ENCODE peak calls at places on chromosome 11, in nine cellular contexts. F is left ventricle myocardium inferior, Y is brain microvascular endothelial cell, S is H1, D is endothelial cell of umbilical vein, Z is ovary, J is lung, N is ascending aorta, V is transverse colon. H is an unnamed sample.
A peak's percentile ranks its signal among the peaks of the same experiment; 100 is the strongest.

GRCh38 chr11:9459573-9460321 is 1.1 kb upstream of the ZNF143 start:
- DNase-seq in F (no peak), Y (peak; percentile 52), S (no peak), D (peak; percentile 70), Z (peak; percentile 43), J (no peak), N (no peak), V (peak; percentile 27), H (no peak)

GRCh38 chr11:45988922-45989321 is 66.5 kb downstream of the LARGE2 start:
- DNase-seq in F (no peak), Y (no peak), S (no peak), D (no peak), Z (no peak), J (no peak), N (no peak), V (no peak), H (no peak)

GRCh38 chr11:80320226-80320625 is 879.4 kb upstream of the TENM4 start:
- DNase-seq in F (no peak), Y (no peak), S (no peak), D (no peak), Z (no peak), J (no peak), N (no peak), V (no peak), H (no peak)

GRCh38 chr11:118939412-118939915 is 13.7 kb upstream of the BCL9L start:
- DNase-seq in F (no peak), Y (no peak), S (no peak), D (no peak), Z (no peak), J (no peak), N (no peak), V (no peak), H (no peak)

GRCh38 chr11:128603003-128603715 is 15.8 kb upstream of the ETS1 start:
- DNase-seq in F (no peak), Y (no peak), S (no peak), D (no peak), Z (no peak), J (no peak), N (no peak), V (no peak), H (no peak)

GRCh38 chr11:69089258-69089657 is 40.5 kb downstream of the TPCN2 start:
- DNase-seq in F (peak; percentile 73), Y (peak; percentile 75), S (no peak), D (peak; percentile 17), Z (no peak), J (no peak), N (no peak), V (no peak), H (no peak)

GRCh38 chr11:131311746-131312145 is 58.7 kb upstream of the NTM start:
- DNase-seq in F (no peak), Y (no peak), S (no peak), D (no peak), Z (no peak), J (no peak), N (no peak), V (no peak), H (no peak)

GRCh38 chr11:20501971-20502370 is 97.4 kb upstream of the SLC6A5 start:
- DNase-seq in F (no peak), Y (no peak), S (no peak), D (peak; percentile 29), Z (no peak), J (no peak), N (no peak), V (no peak), H (no peak)

GRCh38 chr11:60130496-60130895 is 42.0 kb downstream of the MS4A2 start:
- DNase-seq in F (no peak), Y (peak; percentile 31), S (peak; percentile 15), D (peak; percentile 86), Z (no peak), J (no peak), N (no peak), V (peak; percentile 38), H (no peak)
- TF ChIP-seq CTCF in F (peak; percentile 59), Y (peak; percentile 48), S (peak; percentile 81), D (peak; percentile 44), Z (no peak), J (no peak), N (no peak), V (peak; percentile 45), H (no peak)

GRCh38 chr11:10597877-10598341 is 29.4 kb upstream of the LYVE1 start:
- DNase-seq in F (no peak), Y (no peak), S (no peak), D (no peak), Z (no peak), J (no peak), N (no peak), V (no peak), H (no peak)
- H3K27ac ChIP-seq in F (peak overlapping the region; percentile 14), Y (no peak overlapping the region), S (no peak overlapping the region), D (no peak overlapping the region), Z (no peak overlapping the region), J (no peak overlapping the region), N (peak overlapping the region; percentile 81), V (peak overlapping the region; percentile 78), H (peak overlapping the region; percentile 85)

DNA sequence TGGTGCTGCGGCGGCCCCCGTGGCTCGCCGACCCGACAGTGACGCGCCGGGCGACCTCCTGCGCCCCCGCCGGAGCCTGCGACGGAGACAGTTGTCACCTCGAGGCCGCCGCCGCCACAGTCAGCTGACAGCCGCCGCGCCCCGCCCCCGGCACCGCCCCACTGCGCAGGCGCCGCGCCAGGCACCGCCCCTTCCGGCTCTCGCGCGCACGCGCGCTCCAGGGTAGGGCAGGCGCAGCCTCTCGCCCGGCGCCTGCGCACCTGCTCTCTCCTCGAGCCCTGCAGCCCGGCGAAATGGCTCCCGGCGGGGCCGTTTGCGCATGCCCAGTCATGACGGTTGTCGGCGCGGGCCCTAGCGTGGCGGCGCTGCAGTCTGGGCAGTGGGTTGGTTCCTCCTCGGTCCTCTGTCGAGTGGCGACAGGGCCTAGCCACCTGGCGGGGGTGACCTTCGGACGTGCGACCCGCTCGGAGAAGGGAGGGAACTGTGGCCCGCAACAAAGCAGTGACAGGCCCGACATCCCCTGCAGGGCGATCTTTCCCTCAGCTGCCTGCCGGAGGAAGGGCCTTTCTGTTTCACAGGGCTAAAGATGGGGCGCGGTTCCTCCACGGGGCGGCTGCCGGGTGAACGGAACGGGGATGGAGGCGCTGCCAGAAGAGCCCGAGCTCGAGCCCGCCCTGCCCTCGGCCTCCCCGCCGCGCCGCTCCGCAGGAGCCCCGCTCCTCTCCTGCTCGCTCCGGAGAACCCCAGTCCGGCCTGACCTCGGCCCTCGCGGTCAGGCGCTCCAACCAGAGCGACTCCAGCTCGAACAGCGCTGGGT is at the start of gene TOLLIP:
- DNase-seq in F (peak; percentile 96), Y (peak; percentile 84), S (peak; percentile 79), D (peak; percentile 96), Z (peak; percentile 97), J (peak; percentile 96), N (peak; percentile 80), V (peak; percentile 97), H (peak; percentile 69)
- TF ChIP-seq CTCF in F (peak; percentile 34), Y (peak; percentile 41), S (no peak), D (peak; percentile 7), Z (peak; percentile 47), J (peak; percentile 34), N (peak; percentile 49), V (no peak), H (peak; percentile 29)

GRCh38 chr11:65403607-65404121 is 17.2 kb downstream of the FRMD8 start:
- DNase-seq in F (no peak), Y (no peak), S (no peak), D (no peak), Z (no peak), J (no peak), N (no peak), V (no peak), H (no peak)

GRCh38 chr11:65400295-65401072 is 14.0 kb downstream of the FRMD8 start:
- DNase-seq in F (no peak), Y (no peak), S (no peak), D (no peak), Z (no peak), J (no peak), N (no peak), V (no peak), H (no peak)

GRCh38 chr11:65402790-65403189 is 16.4 kb downstream of the FRMD8 start:
- DNase-seq in F (no peak), Y (no peak), S (no peak), D (no peak), Z (no peak), J (no peak), N (no peak), V (no peak), H (no peak)

GRCh38 chr11:65401073-65401802 is 14.8 kb downstream of the FRMD8 start:
- DNase-seq in F (no peak), Y (no peak), S (no peak), D (no peak), Z (no peak), J (no peak), N (no peak), V (no peak), H (no peak)

GRCh38 chr11:65401803-65402248 is 15.4 kb downstream of the FRMD8 start:
- DNase-seq in F (no peak), Y (no peak), S (no peak), D (no peak), Z (no peak), J (no peak), N (no peak), V (no peak), H (no peak)
- H3K27ac ChIP-seq in F (no peak overlapping the region), Y (no peak overlapping the region), S (no peak overlapping the region), D (no peak overlapping the region), Z (no peak overlapping the region), J (no peak overlapping the region), N (no peak overlapping the region), V (peak overlapping the region; percentile 64), H (no peak overlapping the region)

GRCh38 chr11:62689421-62690183 is at the start of gene LRRN4CL:
- DNase-seq in F (peak; percentile 79), Y (peak; percentile 37), S (no peak), D (no peak), Z (peak; percentile 90), J (peak; percentile 59), N (no peak), V (peak; percentile 67), H (no peak)

GRCh38 chr11:62694455-62695167 is 5.3 kb upstream of the LRRN4CL start:
- DNase-seq in F (peak; percentile 70), Y (peak; percentile 72), S (no peak), D (peak; percentile 68), Z (peak; percentile 79), J (peak; percentile 81), N (peak; percentile 49), V (peak; percentile 85), H (no peak)
- TF ChIP-seq CTCF in F (peak; percentile 86), Y (peak; percentile 91), S (peak; percentile 89), D (peak; percentile 83), Z (peak; percentile 59), J (peak; percentile 72), N (peak; percentile 87), V (peak; percentile 84), H (peak; percentile 70)